ENCODE peak calls at places on chromosomes 7 and 10, in seven cellular contexts. M, H, R, J, X, I and D are unnamed samples.

GRCh38 chr7:149626972-149627371 is 129.4 kb upstream of the ZNF746 start:
- DNase-seq in I (no peak), J (no peak), M (no peak), X (no peak), R (no peak), H (no peak), D (no peak)

GRCh38 chr10:101939718-101940117 is 96.1 kb upstream of the KCNIP2 start:
- DNase-seq in M (no peak), H (no peak), J (no peak), I (no peak), X (no peak), R (no peak), D (no peak)

GRCh38 chr10:79093658-79094411 is 25.1 kb downstream of the ZMIZ1 start:
- DNase-seq in M (no peak), R (peak; percentile 76), J (no peak), X (peak; percentile 86), H (peak; percentile 96), I (no peak), D (no peak)

GRCh38 chr10:44195120-44196007 is 189.5 kb downstream of the CXCL12 start:
- DNase-seq in J (peak; percentile 88), H (peak; percentile 93), X (peak; percentile 62), I (peak; percentile 68), M (no peak), R (no peak), D (no peak)

GRCh38 chr7:30869794-30870491 is 41.7 kb upstream of the AQP1 start:
- DNase-seq in M (no peak), J (no peak), X (no peak), R (no peak), I (no peak), H (peak; percentile 36), D (peak; percentile 40)

GRCh38 chr10:132489704-132490534 is 47.7 kb upstream of the INPP5A start:
- DNase-seq in M (no peak), X (peak; percentile 35), H (no peak), I (no peak), J (no peak), R (no peak), D (no peak)

GRCh38 chr7:85102813-85103350 is 84.0 kb downstream of the SEMA3D start:
- DNase-seq in H (no peak), X (no peak), M (no peak), R (no peak), I (no peak), J (peak; percentile 56), D (no peak)

GRCh38 chr10:29687411-29688160 is 52.8 kb upstream of the SVIL start:
- DNase-seq in X (no peak), J (no peak), H (peak; percentile 21), I (no peak), M (no peak), R (no peak), D (no peak)

GRCh38 chr7:124688991-124689390 is 76.6 kb downstream of the GPR37 start:
- DNase-seq in I (no peak), H (no peak), X (no peak), R (no peak), J (no peak), M (no peak), D (no peak)

GRCh38 chr7:13231216-13231615 is 543.8 kb downstream of the ARL4A start:
- DNase-seq in H (no peak), M (peak; percentile 27), J (no peak), I (no peak), X (no peak), R (no peak), D (no peak)

GRCh38 chr10:22606164-22606614 is 108.2 kb downstream of the PIP4K2A start:
- DNase-seq in H (no peak), J (no peak), X (no peak), R (no peak), M (no peak), I (no peak), D (no peak)

GRCh38 chr7:146249272-146249671 is 132.7 kb downstream of the CNTNAP2 start:
- DNase-seq in H (no peak), X (no peak), J (no peak), I (no peak), R (no peak), M (no peak), D (no peak)

GRCh38 chr7:149854611-149855367 is 16.6 kb downstream of the ZNF862 start:
- DNase-seq in H (no peak), R (peak; percentile 89), M (no peak), I (peak; percentile 5), X (peak; percentile 61), J (no peak), D (peak; percentile 74)

GRCh38 chr7:105769951-105770628 is 106.3 kb downstream of the ATXN7L1 start:
- DNase-seq in X (no peak), H (peak; percentile 29), R (no peak), J (no peak), M (no peak), I (no peak), D (peak; percentile 58)

GRCh38 chr10:53063805-53064204 is 291.2 kb upstream of the MBL2 start:
- DNase-seq in J (no peak), H (no peak), I (no peak), M (no peak), R (no peak), X (no peak), D (no peak)

GRCh38 chr7:137038706-137039105 is 170.3 kb downstream of the CHRM2 start:
- DNase-seq in R (no peak), I (no peak), J (no peak), X (no peak), H (no peak), M (no peak), D (no peak)

GRCh38 chr10:122632031-122632430 is 67.6 kb downstream of the C10orf120 start:
- DNase-seq in J (no peak), M (no peak), R (no peak), H (no peak), X (no peak), I (no peak), D (peak; percentile 63)

GRCh38 chr10:17025444-17026295 is 103.9 kb downstream of the CUBN start:
- DNase-seq in I (peak; percentile 95), M (peak; percentile 41), H (peak; percentile 92), J (peak; percentile 90), X (no peak), R (no peak), D (no peak)

GRCh38 chr10:63703113-63703670 is 182.0 kb downstream of the REEP3 start:
- DNase-seq in M (no peak), I (no peak), J (no peak), H (no peak), X (no peak), R (peak; percentile 62), D (no peak)

GRCh38 chr10:77529050-77529576 is 108.5 kb downstream of the KCNMA1 start:
- DNase-seq in M (no peak), J (no peak), X (no peak), R (no peak), H (no peak), I (no peak), D (no peak)

GRCh38 chr7:84372155-84372621 is 177.6 kb upstream of the SEMA3A start:
- DNase-seq in J (peak; percentile 58), R (no peak), M (no peak), I (peak; percentile 92), X (no peak), H (peak; percentile 61), D (no peak)

GRCh38 chr7:6320791-6321190 is 48.4 kb upstream of the CYTH3 start:
- DNase-seq in M (no peak), H (no peak), J (no peak), X (no peak), I (no peak), R (no peak), D (no peak)